ENCODE peak calls at places on chromosomes 4 and X, in five cellular contexts. One of them, this sample, is unnamed.

GRCh38 chrX:82648062-82648461 is 860.0 kb upstream of the POU3F4 start:
- DNase-seq in activated CD8-positive, alpha-beta T cell treated with anti-CD3 and anti-CD28 coated beads for 36 hours: no peak
- DNase-seq in glutamatergic neuron: no peak
- DNase-seq in thoracic aorta: no peak
- DNase-seq in AG04450: no peak
- DNase-seq in this sample: no peak

GRCh38 chr4:97912151-97912550 is 231.1 kb downstream of the STPG2 start:
- DNase-seq in thoracic aorta: no peak
- DNase-seq in activated CD8-positive, alpha-beta T cell treated with anti-CD3 and anti-CD28 coated beads for 36 hours: no peak
- DNase-seq in glutamatergic neuron: no peak
- DNase-seq in AG04450: no peak
- DNase-seq in this sample: no peak

GRCh38 chr4:99067617-99068016 is 21.0 kb downstream of the ADH5 start:
- DNase-seq in glutamatergic neuron: no peak
- DNase-seq in thoracic aorta: no peak
- DNase-seq in AG04450: no peak
- DNase-seq in activated CD8-positive, alpha-beta T cell treated with anti-CD3 and anti-CD28 coated beads for 36 hours: no peak
- DNase-seq in this sample: no peak

GRCh38 chr4:35534946-35535345 is 709.4 kb downstream of the ARAP2 start:
- DNase-seq in activated CD8-positive, alpha-beta T cell treated with anti-CD3 and anti-CD28 coated beads for 36 hours: no peak
- DNase-seq in AG04450: no peak
- DNase-seq in glutamatergic neuron: no peak
- DNase-seq in thoracic aorta: no peak
- DNase-seq in this sample: no peak

GRCh38 chrX:47651043-47651905 is 911 bp upstream of the ELK1 start:
- DNase-seq in glutamatergic neuron: no peak
- DNase-seq in activated CD8-positive, alpha-beta T cell treated with anti-CD3 and anti-CD28 coated beads for 36 hours: no peak
- DNase-seq in thoracic aorta: no peak
- DNase-seq in AG04450: no peak
- DNase-seq in this sample: peak

GRCh38 chr4:154564311-154564710 is 1.5 kb downstream of the FGB start:
- DNase-seq in thoracic aorta: no peak
- DNase-seq in activated CD8-positive, alpha-beta T cell treated with anti-CD3 and anti-CD28 coated beads for 36 hours: no peak
- DNase-seq in AG04450: no peak
- DNase-seq in glutamatergic neuron: no peak
- DNase-seq in this sample: no peak

GRCh38 chrX:24113161-24113560 is 36.4 kb upstream of the ZFX start:
- DNase-seq in thoracic aorta: no peak
- DNase-seq in activated CD8-positive, alpha-beta T cell treated with anti-CD3 and anti-CD28 coated beads for 36 hours: no peak
- DNase-seq in glutamatergic neuron: no peak
- DNase-seq in AG04450: peak
- DNase-seq in this sample: no peak

GRCh38 chrX:153411988-153412574 is 809 bp downstream of the ZFP92 start:
- DNase-seq in glutamatergic neuron: no peak
- DNase-seq in activated CD8-positive, alpha-beta T cell treated with anti-CD3 and anti-CD28 coated beads for 36 hours: no peak
- DNase-seq in AG04450: no peak
- DNase-seq in thoracic aorta: no peak
- DNase-seq in this sample: no peak

GRCh38 chrX:44071847-44072545 is 98.8 kb upstream of the NDP start:
- DNase-seq in glutamatergic neuron: no peak
- DNase-seq in thoracic aorta: no peak
- DNase-seq in AG04450: no peak
- DNase-seq in activated CD8-positive, alpha-beta T cell treated with anti-CD3 and anti-CD28 coated beads for 36 hours: no peak
- DNase-seq in this sample: no peak

GRCh38 chr4:83644677-83645639 is 109.0 kb downstream of the GPAT3 start:
- DNase-seq in glutamatergic neuron: no peak
- DNase-seq in AG04450: peak
- DNase-seq in thoracic aorta: no peak
- DNase-seq in activated CD8-positive, alpha-beta T cell treated with anti-CD3 and anti-CD28 coated beads for 36 hours: peak
- DNase-seq in this sample: no peak

GRCh38 chr4:41652971-41653370 is 95.6 kb downstream of the PHOX2B start:
- DNase-seq in glutamatergic neuron: no peak
- DNase-seq in AG04450: no peak
- DNase-seq in activated CD8-positive, alpha-beta T cell treated with anti-CD3 and anti-CD28 coated beads for 36 hours: no peak
- DNase-seq in thoracic aorta: no peak
- DNase-seq in this sample: no peak

GRCh38 chrX:7412840-7413239 is 264.9 kb upstream of the PUDP start:
- DNase-seq in thoracic aorta: no peak
- DNase-seq in activated CD8-positive, alpha-beta T cell treated with anti-CD3 and anti-CD28 coated beads for 36 hours: no peak
- DNase-seq in AG04450: no peak
- DNase-seq in glutamatergic neuron: no peak
- DNase-seq in this sample: no peak

GRCh38 chr4:25235401-25235800 is 1.6 kb downstream of the PI4K2B start:
- DNase-seq in thoracic aorta: no peak
- DNase-seq in AG04450: no peak
- DNase-seq in glutamatergic neuron: no peak
- DNase-seq in activated CD8-positive, alpha-beta T cell treated with anti-CD3 and anti-CD28 coated beads for 36 hours: no peak
- DNase-seq in this sample: no peak

GRCh38 chr4:154018659-154019058 is 229.8 kb upstream of the SFRP2 start:
- DNase-seq in activated CD8-positive, alpha-beta T cell treated with anti-CD3 and anti-CD28 coated beads for 36 hours: peak
- DNase-seq in glutamatergic neuron: no peak
- DNase-seq in thoracic aorta: no peak
- DNase-seq in AG04450: no peak
- DNase-seq in this sample: no peak

GRCh38 chr4:70152088-70152487 is 1.9 kb upstream of the PRR27 start:
- DNase-seq in glutamatergic neuron: no peak
- DNase-seq in activated CD8-positive, alpha-beta T cell treated with anti-CD3 and anti-CD28 coated beads for 36 hours: no peak
- DNase-seq in AG04450: no peak
- DNase-seq in thoracic aorta: no peak
- DNase-seq in this sample: no peak

GRCh38 chrX:68432648-68433047 is 647 bp downstream of the OPHN1 start:
- DNase-seq in thoracic aorta: no peak
- DNase-seq in AG04450: no peak
- DNase-seq in glutamatergic neuron: no peak
- DNase-seq in activated CD8-positive, alpha-beta T cell treated with anti-CD3 and anti-CD28 coated beads for 36 hours: no peak
- DNase-seq in this sample: no peak

GRCh38 chr4:25088342-25088952 is 57.7 kb upstream of the LGI2 start:
- DNase-seq in thoracic aorta: no peak
- DNase-seq in glutamatergic neuron: peak
- DNase-seq in AG04450: no peak
- DNase-seq in activated CD8-positive, alpha-beta T cell treated with anti-CD3 and anti-CD28 coated beads for 36 hours: peak
- DNase-seq in this sample: no peak

GRCh38 chr4:81919238-81919637 is 447.5 kb upstream of the RASGEF1B start:
- DNase-seq in thoracic aorta: no peak
- DNase-seq in activated CD8-positive, alpha-beta T cell treated with anti-CD3 and anti-CD28 coated beads for 36 hours: peak
- DNase-seq in glutamatergic neuron: no peak
- DNase-seq in AG04450: no peak
- DNase-seq in this sample: no peak

GRCh38 chr4:174869334-174869733 is 40.3 kb upstream of the GLRA3 start:
- DNase-seq in thoracic aorta: no peak
- DNase-seq in activated CD8-positive, alpha-beta T cell treated with anti-CD3 and anti-CD28 coated beads for 36 hours: no peak
- DNase-seq in glutamatergic neuron: no peak
- DNase-seq in AG04450: no peak
- DNase-seq in this sample: no peak

GRCh38 chr4:6494431-6495295 is 22.2 kb upstream of the PPP2R2C start:
- DNase-seq in glutamatergic neuron: no peak
- DNase-seq in activated CD8-positive, alpha-beta T cell treated with anti-CD3 and anti-CD28 coated beads for 36 hours: no peak
- DNase-seq in thoracic aorta: no peak
- DNase-seq in AG04450: no peak
- DNase-seq in this sample: peak

GRCh38 chr4:94489075-94489474 is 37.3 kb downstream of the PDLIM5 start:
- DNase-seq in thoracic aorta: no peak
- DNase-seq in AG04450: no peak
- DNase-seq in glutamatergic neuron: no peak
- DNase-seq in activated CD8-positive, alpha-beta T cell treated with anti-CD3 and anti-CD28 coated beads for 36 hours: no peak
- DNase-seq in this sample: no peak

GRCh38 chr4:140213736-140214135 is 59.8 kb upstream of the MAML3 start:
- DNase-seq in glutamatergic neuron: no peak
- DNase-seq in thoracic aorta: no peak
- DNase-seq in activated CD8-positive, alpha-beta T cell treated with anti-CD3 and anti-CD28 coated beads for 36 hours: peak
- DNase-seq in AG04450: no peak
- DNase-seq in this sample: no peak

GRCh38 chr4:40840255-40840984 is 90.7 kb downstream of the NSUN7 start:
- DNase-seq in thoracic aorta: no peak
- DNase-seq in glutamatergic neuron: no peak
- DNase-seq in activated CD8-positive, alpha-beta T cell treated with anti-CD3 and anti-CD28 coated beads for 36 hours: no peak
- DNase-seq in AG04450: no peak
- DNase-seq in this sample: no peak

GRCh38 chr4:71417150-71417549 is 78.3 kb downstream of the SLC4A4 start:
- DNase-seq in AG04450: no peak
- DNase-seq in glutamatergic neuron: no peak
- DNase-seq in activated CD8-positive, alpha-beta T cell treated with anti-CD3 and anti-CD28 coated beads for 36 hours: no peak
- DNase-seq in thoracic aorta: no peak
- DNase-seq in this sample: no peak

GRCh38 chrX:113522814-113523213 is 682.2 kb upstream of the AMOT start:
- DNase-seq in activated CD8-positive, alpha-beta T cell treated with anti-CD3 and anti-CD28 coated beads for 36 hours: no peak
- DNase-seq in glutamatergic neuron: no peak
- DNase-seq in thoracic aorta: no peak
- DNase-seq in AG04450: no peak
- DNase-seq in this sample: no peak

GRCh38 chrX:51614353-51614752 is 4.4 kb downstream of the CENPVL3 start:
- DNase-seq in thoracic aorta: no peak
- DNase-seq in AG04450: peak
- DNase-seq in glutamatergic neuron: no peak
- DNase-seq in activated CD8-positive, alpha-beta T cell treated with anti-CD3 and anti-CD28 coated beads for 36 hours: peak
- DNase-seq in this sample: no peak

GRCh38 chr4:4875611-4876010 is 16.1 kb downstream of the MSX1 start:
- DNase-seq in thoracic aorta: no peak
- DNase-seq in AG04450: no peak
- DNase-seq in glutamatergic neuron: no peak
- DNase-seq in activated CD8-positive, alpha-beta T cell treated with anti-CD3 and anti-CD28 coated beads for 36 hours: no peak
- DNase-seq in this sample: no peak

GRCh38 chrX:40908026-40908425 is 172.7 kb upstream of the MED14 start:
- DNase-seq in AG04450: no peak
- DNase-seq in activated CD8-positive, alpha-beta T cell treated with anti-CD3 and anti-CD28 coated beads for 36 hours: no peak
- DNase-seq in glutamatergic neuron: no peak
- DNase-seq in thoracic aorta: no peak
- DNase-seq in this sample: no peak

GRCh38 chr4:125801373-125801772 is 486.6 kb downstream of the FAT4 start:
- DNase-seq in AG04450: no peak
- DNase-seq in glutamatergic neuron: no peak
- DNase-seq in activated CD8-positive, alpha-beta T cell treated with anti-CD3 and anti-CD28 coated beads for 36 hours: no peak
- DNase-seq in thoracic aorta: no peak
- DNase-seq in this sample: no peak

GRCh38 chr4:91116861-91117260 is 989.7 kb downstream of the CCSER1 start:
- DNase-seq in AG04450: no peak
- DNase-seq in thoracic aorta: no peak
- DNase-seq in activated CD8-positive, alpha-beta T cell treated with anti-CD3 and anti-CD28 coated beads for 36 hours: no peak
- DNase-seq in glutamatergic neuron: no peak
- DNase-seq in this sample: no peak

DNA sequence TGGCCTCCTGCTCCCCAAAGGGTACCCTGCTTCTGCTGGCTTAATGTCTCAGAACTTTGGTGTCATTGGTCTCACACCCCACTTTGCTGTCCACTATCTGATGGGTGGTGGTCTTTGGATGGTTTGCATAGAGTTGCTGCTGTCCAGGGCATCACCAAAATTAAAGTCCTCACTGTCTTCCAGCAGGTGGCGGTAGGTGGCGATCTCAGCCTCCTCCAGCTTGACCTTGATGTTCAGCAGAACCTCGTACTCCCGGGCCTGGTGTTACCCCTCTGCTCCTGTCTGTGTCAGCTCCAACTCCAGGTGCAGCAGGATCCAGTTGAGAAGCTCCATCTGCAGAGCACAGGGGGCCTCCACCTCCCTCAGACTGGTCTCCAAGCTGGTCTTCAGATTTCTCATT is 1169.5 kb upstream of the PABPC4L start:
- DNase-seq in thoracic aorta: no peak
- DNase-seq in activated CD8-positive, alpha-beta T cell treated with anti-CD3 and anti-CD28 coated beads for 36 hours: peak
- DNase-seq in AG04450: no peak
- DNase-seq in glutamatergic neuron: peak
- DNase-seq in this sample: no peak
- TF ChIP-seq CTCF in thoracic aorta: no peak
- TF ChIP-seq CTCF in activated CD8-positive, alpha-beta T cell treated with anti-CD3 and anti-CD28 coated beads for 36 hours: no peak
- TF ChIP-seq CTCF in AG04450: peak
- TF ChIP-seq CTCF in glutamatergic neuron: no peak
- TF ChIP-seq CTCF in this sample: no peak

GRCh38 chr4:68904786-68905185 is 46.8 kb downstream of the UGT2A3 start:
- DNase-seq in thoracic aorta: no peak
- DNase-seq in glutamatergic neuron: no peak
- DNase-seq in AG04450: no peak
- DNase-seq in activated CD8-positive, alpha-beta T cell treated with anti-CD3 and anti-CD28 coated beads for 36 hours: no peak
- DNase-seq in this sample: no peak
- TF ChIP-seq CTCF in thoracic aorta: no peak
- TF ChIP-seq CTCF in glutamatergic neuron: no peak
- TF ChIP-seq CTCF in AG04450: peak
- TF ChIP-seq CTCF in activated CD8-positive, alpha-beta T cell treated with anti-CD3 and anti-CD28 coated beads for 36 hours: no peak
- TF ChIP-seq CTCF in this sample: no peak

GRCh38 chrX:98068210-98068609 is 1184.5 kb downstream of the RPA4 start:
- DNase-seq in glutamatergic neuron: no peak
- DNase-seq in activated CD8-positive, alpha-beta T cell treated with anti-CD3 and anti-CD28 coated beads for 36 hours: no peak
- DNase-seq in AG04450: no peak
- DNase-seq in thoracic aorta: no peak
- DNase-seq in this sample: no peak

GRCh38 chrX:98067611-98068010 is 1183.9 kb downstream of the RPA4 start:
- DNase-seq in thoracic aorta: no peak
- DNase-seq in AG04450: peak
- DNase-seq in activated CD8-positive, alpha-beta T cell treated with anti-CD3 and anti-CD28 coated beads for 36 hours: no peak
- DNase-seq in glutamatergic neuron: no peak
- DNase-seq in this sample: no peak

GRCh38 chrX:98071331-98071730 is 1187.6 kb downstream of the RPA4 start:
- DNase-seq in thoracic aorta: no peak
- DNase-seq in glutamatergic neuron: no peak
- DNase-seq in activated CD8-positive, alpha-beta T cell treated with anti-CD3 and anti-CD28 coated beads for 36 hours: no peak
- DNase-seq in AG04450: no peak
- DNase-seq in this sample: no peak
- TF ChIP-seq CTCF in thoracic aorta: no peak
- TF ChIP-seq CTCF in glutamatergic neuron: no peak
- TF ChIP-seq CTCF in activated CD8-positive, alpha-beta T cell treated with anti-CD3 and anti-CD28 coated beads for 36 hours: no peak
- TF ChIP-seq CTCF in AG04450: no peak
- TF ChIP-seq CTCF in this sample: no peak

DNA sequence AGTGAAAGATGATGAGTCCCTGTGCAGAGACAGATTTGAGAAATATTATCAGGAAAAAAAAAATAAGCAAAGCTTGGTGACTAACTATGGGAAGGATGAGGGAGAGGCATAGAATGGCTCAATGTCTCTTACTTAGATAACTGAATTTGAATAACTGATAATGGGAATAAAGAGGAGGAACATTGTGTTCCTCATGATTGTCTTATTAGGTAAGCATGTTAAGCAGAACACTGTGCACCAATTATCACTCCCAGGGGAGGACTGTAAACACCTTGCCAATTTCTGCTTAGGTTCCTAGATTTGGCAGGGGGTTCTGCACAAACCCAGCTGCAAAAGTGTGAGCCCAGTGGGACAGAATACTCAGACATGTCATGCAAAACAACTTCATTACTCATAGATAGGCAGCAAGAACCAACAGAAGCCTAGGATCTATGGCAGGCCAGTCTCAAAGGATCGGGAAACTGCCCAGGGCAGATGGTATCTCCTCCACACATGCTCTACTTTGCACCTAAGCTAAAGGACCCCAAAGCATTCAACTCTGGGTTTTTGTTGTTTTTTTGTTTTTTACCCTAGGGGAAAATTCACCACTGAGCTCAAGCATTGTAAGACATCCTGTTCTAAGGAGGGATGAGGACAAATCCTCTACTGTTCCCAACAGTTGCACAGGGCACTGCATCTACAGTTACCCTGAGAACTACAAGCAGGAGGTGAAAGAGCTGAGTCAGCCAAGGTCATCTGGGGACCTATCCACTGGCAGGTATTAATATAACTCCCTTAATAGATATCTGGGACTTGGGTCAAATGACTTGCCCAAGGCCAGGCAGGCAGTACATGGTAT is 907.0 kb downstream of the RAPGEF2 start:
- DNase-seq in glutamatergic neuron: no peak
- DNase-seq in AG04450: no peak
- DNase-seq in thoracic aorta: no peak
- DNase-seq in activated CD8-positive, alpha-beta T cell treated with anti-CD3 and anti-CD28 coated beads for 36 hours: no peak
- DNase-seq in this sample: no peak
- TF ChIP-seq CTCF in glutamatergic neuron: no peak
- TF ChIP-seq CTCF in AG04450: no peak
- TF ChIP-seq CTCF in thoracic aorta: no peak
- TF ChIP-seq CTCF in activated CD8-positive, alpha-beta T cell treated with anti-CD3 and anti-CD28 coated beads for 36 hours: no peak
- TF ChIP-seq CTCF in this sample: no peak